ENCODE peak calls at places on chromosomes 7 and 10, in eight cellular contexts. R is cardiac muscle cell, Q is IMR-90, M is HL-60, B is OCI-LY7, H is WERI-Rb-1, E is astrocyte, G is cardiac fibroblast. Y is an unnamed sample.

GRCh38 chr10:97168645-97169044 is 17.1 kb downstream of the SLIT1 start:
- DNase-seq in R (no peak), Q (no peak), M (no peak), B (no peak), H (no peak), E (no peak), G (no peak), Y (no peak)

GRCh38 chr10:95260909-95261552 is 29.8 kb downstream of the PDLIM1 start:
- DNase-seq in R (no peak), Q (peak), M (no peak), B (no peak), H (no peak), E (peak), G (peak), Y (no peak)

GRCh38 chr7:108454674-108455523 is 1.3 kb downstream of the NRCAM start:
- DNase-seq in R (peak), Q (no peak), M (no peak), B (no peak), H (peak), E (peak), G (peak), Y (no peak)

GRCh38 chr7:140638311-140638791 is 2.3 kb downstream of the DENND2A start:
- DNase-seq in R (peak), Q (peak), M (no peak), B (no peak), H (peak), E (peak), G (peak), Y (no peak)

GRCh38 chr7:78852951-78853350 is 600.5 kb downstream of the MAGI2 start:
- DNase-seq in R (no peak), Q (peak), M (no peak), B (no peak), H (no peak), E (peak), G (no peak), Y (peak)

GRCh38 chr10:124069341-124069740 is 24.1 kb downstream of the CHST15 start:
- DNase-seq in R (no peak), Q (no peak), M (no peak), B (no peak), H (no peak), E (no peak), G (no peak), Y (no peak)

GRCh38 chr7:149690688-149691446 is 82.5 kb downstream of the ZNF467 start:
- DNase-seq in R (peak), Q (peak), M (peak), B (no peak), H (peak), E (peak), G (peak), Y (no peak)

GRCh38 chr10:14371616-14372015 is 40.9 kb upstream of the FRMD4A start:
- DNase-seq in R (no peak), Q (no peak), M (no peak), B (no peak), H (peak), E (no peak), G (no peak), Y (no peak)

GRCh38 chr10:72063703-72064391 is 24.5 kb downstream of the SPOCK2 start:
- DNase-seq in R (no peak), Q (no peak), M (no peak), B (no peak), H (no peak), E (no peak), G (no peak), Y (no peak)

GRCh38 chr7:116497708-116498107 is 1.8 kb upstream of the CAV2 start:
- DNase-seq in R (no peak), Q (peak), M (no peak), B (no peak), H (no peak), E (no peak), G (no peak), Y (no peak)

GRCh38 chr7:150415161-150416160 is 35.0 kb upstream of the GIMAP8 start:
- DNase-seq in R (no peak), Q (no peak), M (no peak), B (no peak), H (no peak), E (no peak), G (no peak), Y (no peak)

GRCh38 chr10:68288680-68289079 is 43.2 kb upstream of the HNRNPH3 start:
- DNase-seq in R (no peak), Q (no peak), M (no peak), B (no peak), H (no peak), E (no peak), G (no peak), Y (no peak)

GRCh38 chr10:131280101-131280500 is 31.4 kb downstream of the TCERG1L start:
- DNase-seq in R (no peak), Q (no peak), M (no peak), B (no peak), H (no peak), E (no peak), G (no peak), Y (no peak)

GRCh38 chr7:22675436-22675835 is 51.6 kb upstream of the IL6 start:
- DNase-seq in R (peak), Q (no peak), M (no peak), B (no peak), H (no peak), E (no peak), G (peak), Y (no peak)

GRCh38 chr7:122143376-122143750 is 686 bp downstream of the AASS start:
- DNase-seq in R (peak), Q (peak), M (no peak), B (no peak), H (no peak), E (no peak), G (peak), Y (no peak)

GRCh38 chr10:100886946-100887345 is 25.8 kb upstream of the SLF2 start:
- DNase-seq in R (peak), Q (no peak), M (no peak), B (no peak), H (no peak), E (no peak), G (peak), Y (no peak)

GRCh38 chr7:116551692-116552091 is 26.9 kb downstream of the CAV1 start:
- DNase-seq in R (no peak), Q (no peak), M (no peak), B (no peak), H (no peak), E (no peak), G (no peak), Y (no peak)

GRCh38 chr10:83908987-83909386 is 230.3 kb upstream of the GHITM start:
- DNase-seq in R (no peak), Q (no peak), M (peak), B (no peak), H (no peak), E (no peak), G (no peak), Y (no peak)

GRCh38 chr7:50229964-50230363 is 74.6 kb upstream of the IKZF1 start:
- DNase-seq in R (peak), Q (peak), M (no peak), B (peak), H (no peak), E (no peak), G (no peak), Y (no peak)

GRCh38 chr10:111151595-111151994 is 74.8 kb downstream of the ADRA2A start:
- DNase-seq in R (no peak), Q (no peak), M (no peak), B (no peak), H (no peak), E (no peak), G (no peak), Y (no peak)

GRCh38 chr7:98733036-98733435 is 116.0 kb downstream of the NPTX2 start:
- DNase-seq in R (peak), Q (peak), M (peak), B (peak), H (peak), E (no peak), G (peak), Y (no peak)

GRCh38 chr10:126080879-126081331 is 184.5 kb downstream of the FANK1 start:
- DNase-seq in R (peak), Q (peak), M (no peak), B (no peak), H (no peak), E (peak), G (peak), Y (no peak)

GRCh38 chr10:44827431-44828006 is 83.6 kb upstream of the TMEM72 start:
- DNase-seq in R (no peak), Q (no peak), M (no peak), B (no peak), H (no peak), E (peak), G (no peak), Y (no peak)

GRCh38 chr10:119090968-119091367 is 10.4 kb upstream of the EIF3A start:
- DNase-seq in R (peak), Q (peak), M (peak), B (no peak), H (no peak), E (peak), G (peak), Y (peak)

GRCh38 chr7:17706734-17707133 is 233.6 kb downstream of the SNX13 start:
- DNase-seq in R (peak), Q (peak), M (peak), B (peak), H (peak), E (peak), G (peak), Y (peak)

GRCh38 chr10:96588060-96588554 is 1.3 kb upstream of the TM9SF3 start:
- DNase-seq in R (no peak), Q (no peak), M (no peak), B (peak), H (no peak), E (no peak), G (no peak), Y (no peak)

GRCh38 chr10:49612513-49613159 is 1.2 kb upstream of the CHAT start:
- DNase-seq in R (no peak), Q (no peak), M (no peak), B (no peak), H (no peak), E (no peak), G (no peak), Y (no peak)

GRCh38 chr7:920351-921070 is 34.0 kb downstream of the ADAP1 start:
- DNase-seq in R (no peak), Q (no peak), M (no peak), B (no peak), H (no peak), E (no peak), G (no peak), Y (no peak)

GRCh38 chr10:19096674-19097073 is 48.1 kb downstream of the MALRD1 start:
- DNase-seq in R (no peak), Q (no peak), M (no peak), B (no peak), H (peak), E (no peak), G (no peak), Y (no peak)

GRCh38 chr7:82444220-82445049 is 858 bp upstream of the CACNA2D1 start:
- DNase-seq in R (no peak), Q (no peak), M (no peak), B (no peak), H (peak), E (no peak), G (no peak), Y (no peak)

GRCh38 chr10:43863859-43864591 is 215.3 kb upstream of the ZNF32 start:
- DNase-seq in R (peak), Q (peak), M (no peak), B (no peak), H (no peak), E (peak), G (peak), Y (no peak)

GRCh38 chr10:12656518-12657142 is 307.3 kb downstream of the CAMK1D start:
- DNase-seq in R (peak), Q (peak), M (peak), B (peak), H (no peak), E (peak), G (peak), Y (peak)

GRCh38 chr10:132632091-132632561 is 94.5 kb downstream of the INPP5A start:
- DNase-seq in R (no peak), Q (no peak), M (no peak), B (no peak), H (no peak), E (no peak), G (no peak), Y (no peak)

GRCh38 chr7:139522830-139523198 is 671 bp upstream of the CLEC2L start:
- DNase-seq in R (no peak), Q (no peak), M (no peak), B (no peak), H (no peak), E (no peak), G (no peak), Y (no peak)
- H3K4me3 ChIP-seq in R (no peak), Q (no peak), M (no peak), B (no peak), H (no peak), E (no peak), G (no peak), Y (no peak)

GRCh38 chr10:88883443-88883799 is 3.4 kb downstream of the STAMBPL1 start:
- DNase-seq in R (no peak), Q (no peak), M (no peak), B (peak), H (no peak), E (no peak), G (no peak), Y (no peak)

GRCh38 chr10:88879754-88880286 is at the start of gene STAMBPL1:
- DNase-seq in R (no peak), Q (no peak), M (peak), B (peak), H (peak), E (no peak), G (peak), Y (no peak)

GRCh38 chr10:88881922-88882645 is 2.0 kb downstream of the STAMBPL1 start:
- DNase-seq in R (peak), Q (no peak), M (no peak), B (no peak), H (no peak), E (no peak), G (no peak), Y (no peak)

GRCh38 chr10:88881335-88881734 is 1.3 kb downstream of the STAMBPL1 start:
- DNase-seq in R (peak), Q (no peak), M (no peak), B (peak), H (no peak), E (no peak), G (no peak), Y (no peak)

DNA sequence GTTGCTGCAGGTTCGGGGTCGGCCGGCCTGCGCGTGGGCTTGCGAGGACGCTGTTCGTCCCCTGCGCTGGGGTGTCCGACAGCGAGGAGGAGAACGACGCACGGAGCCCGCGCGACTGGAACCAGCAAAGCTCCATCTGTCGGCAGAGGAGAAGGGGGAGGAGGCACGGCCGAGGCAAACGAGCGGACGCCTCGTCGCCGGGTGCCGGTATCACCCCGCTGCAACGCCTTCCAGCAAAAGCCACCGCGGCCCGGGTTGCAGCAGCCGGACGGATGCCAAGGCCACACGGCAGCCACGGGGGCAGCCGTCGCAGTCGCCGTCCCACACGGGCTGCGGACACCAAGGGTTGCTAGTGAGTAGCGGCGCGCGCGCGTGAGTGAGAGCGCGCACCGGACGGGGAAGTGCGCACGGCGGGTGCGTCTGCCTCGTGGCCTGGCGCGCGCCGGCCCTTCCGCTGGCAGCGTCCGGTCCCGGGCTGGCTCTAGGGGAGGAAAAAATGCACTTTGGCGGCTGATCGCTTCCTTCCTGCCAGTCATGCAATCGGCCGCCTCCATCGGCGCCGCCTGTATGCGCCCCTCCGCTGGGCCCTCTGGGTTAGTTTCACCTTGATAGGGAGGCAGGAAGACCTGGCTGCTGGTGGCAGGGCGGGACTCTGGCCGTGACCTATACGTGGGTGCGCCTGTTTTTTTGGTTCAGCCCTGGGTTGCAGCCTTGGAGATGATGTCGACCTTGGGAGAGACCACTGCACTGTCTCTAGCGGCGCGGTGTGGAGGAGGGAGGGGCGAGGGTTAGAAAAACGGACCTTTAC is 446 bp downstream of the STAMBPL1 start:
- DNase-seq in R (peak), Q (peak), M (peak), B (peak), H (peak), E (peak), G (peak), Y (peak)
- TF ChIP-seq CTCF in R (peak), Q (peak), M (no peak), B (peak), H (no peak), E (no peak), G (peak), Y (peak)

GRCh38 chr10:112956631-112957350 is 6.7 kb downstream of the TCF7L2 start:
- DNase-seq in R (no peak), Q (no peak), M (no peak), B (no peak), H (no peak), E (peak), G (no peak), Y (peak)
- H3K4me3 ChIP-seq in R (no peak), Q (no peak), M (no peak), B (no peak), H (no peak), E (peak), G (no peak), Y (peak)

GRCh38 chr7:31763548-31763947 is 76.5 kb downstream of the PPP1R17 start:
- DNase-seq in R (no peak), Q (no peak), M (no peak), B (no peak), H (no peak), E (no peak), G (no peak), Y (no peak)
- TF ChIP-seq CTCF in R (peak), Q (peak), M (peak), B (peak), H (peak), E (peak), G (peak), Y (peak)

GRCh38 chr10:69880301-69881081 is 78.8 kb downstream of the COL13A1 start:
- DNase-seq in R (no peak), Q (no peak), M (no peak), B (no peak), H (no peak), E (no peak), G (no peak), Y (no peak)
- H3K4me3 ChIP-seq in R (no peak), Q (no peak), M (no peak), B (no peak), H (no peak), E (no peak), G (no peak), Y (no peak)

Y was measured in retinal pigment epithelial cell.